ENCODE peak calls at places on chromosomes 3 and 15, in nine cellular contexts. One of them, this sample, is unnamed. For H3K4me1, the result is how much of the 10 kb centered on the place peaks cover.

GRCh38 chr3:95154775-95155174 is 1091.9 kb downstream of the NSUN3 start:
- DNase-seq in NT2/D1: no peak
- DNase-seq in psoas muscle: no peak
- DNase-seq in CD8-positive, alpha-beta memory T cell: no peak
- DNase-seq in HCT116: no peak
- DNase-seq in PC-3: peak
- DNase-seq in A549: no peak
- DNase-seq in adrenal gland: no peak
- DNase-seq in left ventricle myocardium inferior: no peak
- DNase-seq in this sample: peak

GRCh38 chr15:76976572-76977270 is 18.2 kb upstream of the PSTPIP1 start:
- DNase-seq in CD8-positive, alpha-beta memory T cell: no peak
- DNase-seq in NT2/D1: no peak
- DNase-seq in PC-3: no peak
- DNase-seq in A549: no peak
- DNase-seq in psoas muscle: no peak
- DNase-seq in HCT116: no peak
- DNase-seq in adrenal gland: no peak
- DNase-seq in left ventricle myocardium inferior: no peak
- DNase-seq in this sample: no peak

GRCh38 chr3:123881771-123882170 is 2.4 kb downstream of the MYLK start:
- DNase-seq in A549: no peak
- DNase-seq in adrenal gland: no peak
- DNase-seq in PC-3: no peak
- DNase-seq in HCT116: no peak
- DNase-seq in left ventricle myocardium inferior: no peak
- DNase-seq in CD8-positive, alpha-beta memory T cell: no peak
- DNase-seq in psoas muscle: no peak
- DNase-seq in NT2/D1: no peak
- DNase-seq in this sample: no peak

GRCh38 chr15:51227967-51228783 is 110.2 kb downstream of the CYP19A1 start:
- DNase-seq in adrenal gland: peak
- DNase-seq in PC-3: peak
- DNase-seq in CD8-positive, alpha-beta memory T cell: no peak
- DNase-seq in left ventricle myocardium inferior: no peak
- DNase-seq in HCT116: peak
- DNase-seq in NT2/D1: peak
- DNase-seq in A549: peak
- DNase-seq in psoas muscle: no peak
- DNase-seq in this sample: peak

GRCh38 chr15:67003586-67003985 is 61.8 kb upstream of the SMAD3 start:
- DNase-seq in PC-3: peak
- DNase-seq in psoas muscle: no peak
- DNase-seq in CD8-positive, alpha-beta memory T cell: no peak
- DNase-seq in NT2/D1: no peak
- DNase-seq in left ventricle myocardium inferior: no peak
- DNase-seq in adrenal gland: no peak
- DNase-seq in A549: peak
- DNase-seq in HCT116: no peak
- DNase-seq in this sample: peak

GRCh38 chr15:70788114-70789049 is 25.0 kb upstream of the UACA start:
- DNase-seq in psoas muscle: no peak
- DNase-seq in PC-3: peak
- DNase-seq in left ventricle myocardium inferior: no peak
- DNase-seq in A549: peak
- DNase-seq in NT2/D1: no peak
- DNase-seq in CD8-positive, alpha-beta memory T cell: no peak
- DNase-seq in HCT116: peak
- DNase-seq in adrenal gland: no peak
- DNase-seq in this sample: no peak

GRCh38 chr3:88219138-88219792 is 69.5 kb downstream of the C3orf38 start:
- DNase-seq in A549: peak
- DNase-seq in CD8-positive, alpha-beta memory T cell: no peak
- DNase-seq in adrenal gland: peak
- DNase-seq in psoas muscle: no peak
- DNase-seq in left ventricle myocardium inferior: no peak
- DNase-seq in PC-3: peak
- DNase-seq in NT2/D1: peak
- DNase-seq in HCT116: no peak
- DNase-seq in this sample: peak

GRCh38 chr15:73927003-73927475 is 777 bp downstream of the LOXL1 start:
- DNase-seq in CD8-positive, alpha-beta memory T cell: no peak
- DNase-seq in A549: no peak
- DNase-seq in adrenal gland: no peak
- DNase-seq in psoas muscle: peak
- DNase-seq in PC-3: peak
- DNase-seq in left ventricle myocardium inferior: peak
- DNase-seq in HCT116: peak
- DNase-seq in NT2/D1: no peak
- DNase-seq in this sample: no peak

GRCh38 chr3:123390865-123391613 is 57.9 kb downstream of the ADCY5 start:
- DNase-seq in NT2/D1: no peak
- DNase-seq in HCT116: no peak
- DNase-seq in adrenal gland: peak
- DNase-seq in A549: no peak
- DNase-seq in PC-3: no peak
- DNase-seq in left ventricle myocardium inferior: no peak
- DNase-seq in CD8-positive, alpha-beta memory T cell: no peak
- DNase-seq in psoas muscle: peak
- DNase-seq in this sample: no peak

GRCh38 chr15:75782926-75783325 is 60.3 kb upstream of the UBE2Q2 start:
- DNase-seq in psoas muscle: no peak
- DNase-seq in adrenal gland: no peak
- DNase-seq in A549: no peak
- DNase-seq in PC-3: no peak
- DNase-seq in HCT116: no peak
- DNase-seq in left ventricle myocardium inferior: no peak
- DNase-seq in NT2/D1: no peak
- DNase-seq in CD8-positive, alpha-beta memory T cell: no peak
- DNase-seq in this sample: no peak

GRCh38 chr3:117979466-117979865 is 1055.2 kb downstream of the IGSF11 start:
- DNase-seq in left ventricle myocardium inferior: no peak
- DNase-seq in HCT116: no peak
- DNase-seq in PC-3: no peak
- DNase-seq in CD8-positive, alpha-beta memory T cell: no peak
- DNase-seq in NT2/D1: no peak
- DNase-seq in psoas muscle: no peak
- DNase-seq in adrenal gland: no peak
- DNase-seq in A549: no peak
- DNase-seq in this sample: no peak

GRCh38 chr15:41648770-41649169 is 11.4 kb upstream of the MGA start:
- DNase-seq in A549: no peak
- DNase-seq in PC-3: no peak
- DNase-seq in CD8-positive, alpha-beta memory T cell: no peak
- DNase-seq in psoas muscle: no peak
- DNase-seq in NT2/D1: no peak
- DNase-seq in left ventricle myocardium inferior: no peak
- DNase-seq in HCT116: no peak
- DNase-seq in adrenal gland: no peak
- DNase-seq in this sample: peak

GRCh38 chr3:151912041-151912440 is 38.6 kb downstream of the SUCNR1 start:
- DNase-seq in PC-3: peak
- DNase-seq in adrenal gland: no peak
- DNase-seq in left ventricle myocardium inferior: no peak
- DNase-seq in psoas muscle: no peak
- DNase-seq in A549: no peak
- DNase-seq in NT2/D1: no peak
- DNase-seq in HCT116: no peak
- DNase-seq in CD8-positive, alpha-beta memory T cell: no peak
- DNase-seq in this sample: peak

GRCh38 chr15:68818671-68819450 is 1.8 kb downstream of the ANP32A start:
- DNase-seq in CD8-positive, alpha-beta memory T cell: peak
- DNase-seq in HCT116: no peak
- DNase-seq in left ventricle myocardium inferior: peak
- DNase-seq in NT2/D1: peak
- DNase-seq in PC-3: peak
- DNase-seq in A549: peak
- DNase-seq in adrenal gland: peak
- DNase-seq in psoas muscle: peak
- DNase-seq in this sample: peak

GRCh38 chr15:68818088-68818670 is 2.5 kb downstream of the ANP32A start:
- DNase-seq in PC-3: peak
- DNase-seq in left ventricle myocardium inferior: peak
- DNase-seq in psoas muscle: peak
- DNase-seq in A549: peak
- DNase-seq in NT2/D1: peak
- DNase-seq in CD8-positive, alpha-beta memory T cell: peak
- DNase-seq in HCT116: no peak
- DNase-seq in adrenal gland: peak
- DNase-seq in this sample: peak

GRCh38 chr15:68816158-68816557 is 4.5 kb downstream of the ANP32A start:
- DNase-seq in CD8-positive, alpha-beta memory T cell: no peak
- DNase-seq in PC-3: no peak
- DNase-seq in adrenal gland: no peak
- DNase-seq in A549: no peak
- DNase-seq in psoas muscle: no peak
- DNase-seq in left ventricle myocardium inferior: no peak
- DNase-seq in HCT116: no peak
- DNase-seq in NT2/D1: no peak
- DNase-seq in this sample: no peak

GRCh38 chr15:68816795-68817303 is 3.8 kb downstream of the ANP32A start:
- DNase-seq in HCT116: no peak
- DNase-seq in A549: no peak
- DNase-seq in psoas muscle: no peak
- DNase-seq in NT2/D1: no peak
- DNase-seq in adrenal gland: no peak
- DNase-seq in left ventricle myocardium inferior: no peak
- DNase-seq in CD8-positive, alpha-beta memory T cell: peak
- DNase-seq in PC-3: peak
- DNase-seq in this sample: no peak

DNA sequence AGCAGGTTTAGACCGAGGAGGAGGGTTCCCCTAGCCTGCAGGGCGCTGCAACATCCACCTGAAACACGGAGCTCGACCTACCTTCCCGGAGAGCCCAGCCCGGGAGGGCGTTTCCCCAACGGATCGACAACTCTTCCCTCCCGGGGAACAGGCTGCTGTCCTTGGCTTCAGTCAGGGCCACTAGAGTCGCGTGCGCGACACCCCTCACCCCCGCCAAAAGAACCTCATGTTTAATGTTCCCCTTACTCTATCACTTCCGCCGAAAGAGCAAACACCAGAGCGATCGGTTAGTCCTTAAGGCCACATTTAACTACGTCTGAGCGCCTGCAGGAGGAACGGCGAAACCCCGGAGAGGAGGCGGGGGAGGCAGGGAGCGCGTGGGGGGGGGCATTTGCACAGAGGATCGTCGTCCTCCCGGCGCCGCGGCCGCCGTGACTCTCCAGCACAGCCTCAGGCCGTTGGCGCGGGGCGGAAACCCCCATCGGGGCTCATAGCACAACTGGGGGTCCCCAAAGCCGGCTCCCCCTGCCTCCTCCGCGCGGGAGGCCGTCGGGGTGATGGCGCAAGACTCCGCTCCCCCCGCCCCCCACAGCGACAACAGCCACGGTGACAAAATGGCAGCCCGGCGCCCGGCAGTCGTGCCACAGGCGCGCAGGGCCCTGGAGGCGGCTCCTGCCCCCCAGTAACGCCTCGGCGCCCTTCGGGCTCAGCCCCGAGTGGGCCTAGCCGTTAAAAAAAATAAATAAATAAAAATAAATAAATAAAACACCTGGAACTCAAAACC is 3.2 kb downstream of the ANP32A start:
- DNase-seq in psoas muscle: peak
- DNase-seq in NT2/D1: peak
- DNase-seq in HCT116: no peak
- DNase-seq in A549: peak
- DNase-seq in PC-3: peak
- DNase-seq in CD8-positive, alpha-beta memory T cell: peak
- DNase-seq in left ventricle myocardium inferior: peak
- DNase-seq in adrenal gland: peak
- DNase-seq in this sample: peak
- H3K4me1 ChIP-seq in psoas muscle: under half
- H3K4me1 ChIP-seq in NT2/D1: under half
- H3K4me1 ChIP-seq in HCT116: under half
- H3K4me1 ChIP-seq in A549: under half
- H3K4me1 ChIP-seq in PC-3: under half
- H3K4me1 ChIP-seq in CD8-positive, alpha-beta memory T cell: under half
- H3K4me1 ChIP-seq in left ventricle myocardium inferior: half or more
- H3K4me1 ChIP-seq in adrenal gland: under half
- H3K4me1 ChIP-seq in this sample: under half

DNA sequence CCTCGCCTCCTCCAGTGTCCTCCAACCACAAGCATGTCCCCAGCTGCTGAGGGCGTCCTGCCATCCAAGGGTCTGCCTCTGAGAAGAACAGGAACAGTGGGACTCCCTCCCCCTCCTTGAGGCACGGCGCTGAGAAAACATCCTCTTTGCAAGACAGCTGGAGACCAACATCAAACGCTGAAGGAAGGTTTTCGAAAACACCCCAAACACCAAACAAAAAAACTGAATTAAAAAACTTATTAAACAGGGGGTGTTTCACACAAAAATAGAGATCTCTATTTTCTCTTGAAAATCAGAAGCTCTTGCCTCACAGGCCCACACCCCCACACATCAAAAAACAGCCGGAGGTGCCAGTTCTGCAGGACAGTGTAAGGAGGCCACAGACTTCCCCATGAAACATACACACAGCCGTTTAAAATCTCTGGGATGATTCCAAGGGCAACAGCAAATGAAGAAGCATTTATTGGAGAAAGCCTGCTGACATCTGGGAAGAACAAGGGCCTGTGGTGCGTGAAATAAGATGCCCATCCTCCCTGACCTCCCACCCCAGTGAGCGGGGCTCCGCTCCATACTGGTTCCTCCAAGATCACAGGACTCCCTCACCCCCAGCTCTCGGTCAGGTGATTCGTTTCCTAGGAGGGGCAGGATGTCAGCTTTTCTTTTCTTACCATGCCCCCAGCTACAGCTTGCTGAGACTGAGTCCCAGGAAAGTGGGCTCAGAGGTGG is 71.3 kb downstream of the NUP210 start:
- DNase-seq in psoas muscle: no peak
- DNase-seq in A549: no peak
- DNase-seq in HCT116: no peak
- DNase-seq in adrenal gland: no peak
- DNase-seq in NT2/D1: peak
- DNase-seq in PC-3: no peak
- DNase-seq in left ventricle myocardium inferior: no peak
- DNase-seq in CD8-positive, alpha-beta memory T cell: peak
- DNase-seq in this sample: no peak
- H3K4me1 ChIP-seq in psoas muscle: under half
- H3K4me1 ChIP-seq in A549: under half
- H3K4me1 ChIP-seq in HCT116: under half
- H3K4me1 ChIP-seq in adrenal gland: under half
- H3K4me1 ChIP-seq in NT2/D1: under half
- H3K4me1 ChIP-seq in PC-3: under half
- H3K4me1 ChIP-seq in left ventricle myocardium inferior: under half
- H3K4me1 ChIP-seq in CD8-positive, alpha-beta memory T cell: under half
- H3K4me1 ChIP-seq in this sample: under half

GRCh38 chr15:39787479-39787878 is 4.8 kb upstream of the FSIP1 start:
- DNase-seq in left ventricle myocardium inferior: no peak
- DNase-seq in PC-3: no peak
- DNase-seq in NT2/D1: no peak
- DNase-seq in A549: no peak
- DNase-seq in adrenal gland: no peak
- DNase-seq in CD8-positive, alpha-beta memory T cell: no peak
- DNase-seq in psoas muscle: no peak
- DNase-seq in HCT116: no peak
- DNase-seq in this sample: no peak
- H3K4me1 ChIP-seq in left ventricle myocardium inferior: under half
- H3K4me1 ChIP-seq in PC-3: half or more
- H3K4me1 ChIP-seq in NT2/D1: under half
- H3K4me1 ChIP-seq in A549: under half
- H3K4me1 ChIP-seq in adrenal gland: under half
- H3K4me1 ChIP-seq in CD8-positive, alpha-beta memory T cell: under half
- H3K4me1 ChIP-seq in psoas muscle: under half
- H3K4me1 ChIP-seq in HCT116: under half
- H3K4me1 ChIP-seq in this sample: under half

GRCh38 chr15:31357148-31357547 is 30.5 kb downstream of the KLF13 start:
- DNase-seq in A549: no peak
- DNase-seq in PC-3: no peak
- DNase-seq in NT2/D1: no peak
- DNase-seq in adrenal gland: no peak
- DNase-seq in HCT116: no peak
- DNase-seq in left ventricle myocardium inferior: no peak
- DNase-seq in psoas muscle: no peak
- DNase-seq in CD8-positive, alpha-beta memory T cell: peak
- DNase-seq in this sample: no peak
- H3K4me1 ChIP-seq in A549: under half
- H3K4me1 ChIP-seq in PC-3: under half
- H3K4me1 ChIP-seq in NT2/D1: under half
- H3K4me1 ChIP-seq in adrenal gland: under half
- H3K4me1 ChIP-seq in HCT116: under half
- H3K4me1 ChIP-seq in left ventricle myocardium inferior: half or more
- H3K4me1 ChIP-seq in psoas muscle: half or more
- H3K4me1 ChIP-seq in CD8-positive, alpha-beta memory T cell: half or more
- H3K4me1 ChIP-seq in this sample: under half